ENCODE peak calls at places on chromosomes 13 and 19, in eight cellular contexts. D, O, K, L, M, H, C and P are unnamed samples.

GRCh38 chr13:110576070-110576394 is 14.5 kb upstream of the RAB20 start:
- DNase-seq in D (no peak), O (no peak), K (no peak), L (no peak), M (no peak), H (no peak), C (no peak), P (no peak)

GRCh38 chr13:48644951-48645350 is 8.8 kb upstream of the CYSLTR2 start:
- DNase-seq in D (no peak), O (no peak), K (no peak), L (no peak), M (no peak), H (no peak), C (no peak), P (no peak)

GRCh38 chr19:5339950-5340636 is 519 bp downstream of the PTPRS start:
- DNase-seq in D (no peak), O (no peak), K (no peak), L (no peak), M (peak; percentile 27), H (no peak), C (peak; percentile 28), P (no peak)

GRCh38 chr13:98717256-98717655 is 35.2 kb downstream of the SLC15A1 start:
- DNase-seq in D (no peak), O (no peak), K (no peak), L (no peak), M (no peak), H (no peak), C (peak; percentile 12), P (no peak)

GRCh38 chr19:40603071-40603718 is 2.0 kb downstream of the LTBP4 start:
- DNase-seq in D (no peak), O (no peak), K (peak; percentile 36), L (no peak), M (no peak), H (no peak), C (peak; percentile 73), P (peak; percentile 70)

GRCh38 chr13:99797716-99798115 is 173.9 kb downstream of the ZIC5 start:
- DNase-seq in D (no peak), O (no peak), K (no peak), L (no peak), M (no peak), H (no peak), C (no peak), P (no peak)

GRCh38 chr13:85080726-85081125 is 718.5 kb downstream of the SLITRK6 start:
- DNase-seq in D (no peak), O (no peak), K (no peak), L (no peak), M (no peak), H (no peak), C (no peak), P (no peak)

GRCh38 chr19:48568345-48568886 is 16.4 kb downstream of the SULT2B1 start:
- DNase-seq in D (no peak), O (no peak), K (peak; percentile 92), L (peak; percentile 24), M (peak; percentile 60), H (no peak), C (peak; percentile 91), P (peak; percentile 87)

GRCh38 chr13:31747966-31748365 is 8.6 kb downstream of the RXFP2 start:
- DNase-seq in D (no peak), O (no peak), K (peak; percentile 67), L (no peak), M (no peak), H (no peak), C (no peak), P (no peak)

GRCh38 chr13:25171517-25172302 is at the start of gene AMER2:
- DNase-seq in D (no peak), O (no peak), K (peak; percentile 4), L (no peak), M (peak; percentile 14), H (no peak), C (peak; percentile 38), P (peak; percentile 16)

GRCh38 chr19:5108123-5108613 is 139.3 kb downstream of the KDM4B start:
- DNase-seq in D (no peak), O (no peak), K (no peak), L (no peak), M (no peak), H (no peak), C (no peak), P (no peak)